ENCODE peak calls at places on chromosomes 2 and 18, in ten cellular contexts. S, X, E, F, A, D, V, C, Q and N are unnamed samples.

GRCh38 chr2:36451512-36451911 is 95.9 kb downstream of the CRIM1 start:
- DNase-seq in A (no peak), S (no peak), F (peak; percentile 85), C (no peak), E (no peak), Q (no peak), D (no peak), V (no peak), X (no peak), N (no peak)

GRCh38 chr2:11676640-11677039 is 6.6 kb upstream of the NTSR2 start:
- DNase-seq in A (no peak), C (peak; percentile 36), Q (no peak), V (no peak), D (no peak), X (no peak), S (no peak), F (no peak), E (no peak), N (no peak)

GRCh38 chr18:33231474-33232317 is 208.8 kb downstream of the CCDC178 start:
- DNase-seq in C (peak; percentile 67), A (peak; percentile 61), F (peak; percentile 75), D (peak; percentile 71), S (peak; percentile 20), E (peak; percentile 88), X (peak; percentile 77), V (peak; percentile 55), Q (peak; percentile 84), N (peak; percentile 16)

GRCh38 chr2:100596465-100596864 is 33.7 kb downstream of the PDCL3 start:
- DNase-seq in C (no peak), X (no peak), Q (no peak), V (no peak), D (no peak), S (no peak), A (no peak), F (no peak), E (no peak), N (no peak)

GRCh38 chr2:172613035-172613434 is 57.1 kb downstream of the PDK1 start:
- DNase-seq in V (no peak), X (no peak), A (no peak), E (no peak), Q (no peak), C (no peak), S (no peak), D (no peak), F (peak; percentile 59), N (no peak)

GRCh38 chr2:216545359-216545758 is 46.7 kb downstream of the RPL37A start:
- DNase-seq in Q (no peak), V (no peak), D (peak; percentile 22), X (no peak), C (no peak), F (peak; percentile 86), S (no peak), A (no peak), E (no peak), N (no peak)

GRCh38 chr2:151862688-151863087 is 34.5 kb upstream of the ARL5A start:
- DNase-seq in A (no peak), C (no peak), V (no peak), Q (no peak), F (no peak), D (no peak), S (no peak), E (no peak), X (no peak), N (no peak)

GRCh38 chr2:215794829-215795546 is 218.4 kb downstream of the MREG start:
- DNase-seq in V (no peak), D (peak; percentile 56), Q (peak; percentile 54), A (no peak), F (peak; percentile 69), E (no peak), X (no peak), C (no peak), S (no peak), N (no peak)

GRCh38 chr2:15682354-15682753 is 90.7 kb downstream of the DDX1 start:
- DNase-seq in Q (no peak), X (no peak), D (no peak), F (no peak), S (no peak), E (no peak), V (no peak), A (no peak), C (no peak), N (no peak)

GRCh38 chr2:64866797-64867196 is 122.4 kb upstream of the SLC1A4 start:
- DNase-seq in X (no peak), D (no peak), S (peak; percentile 24), C (no peak), V (peak; percentile 39), E (no peak), F (peak; percentile 90), A (no peak), Q (no peak), N (peak; percentile 23)

GRCh38 chr2:240420206-240420899 is 15.1 kb upstream of the GPC1 start:
- DNase-seq in S (no peak), E (no peak), A (no peak), D (no peak), C (peak; percentile 50), X (no peak), V (no peak), Q (no peak), F (no peak), N (no peak)

GRCh38 chr2:210502997-210503621 is 26.6 kb upstream of the LANCL1 start:
- DNase-seq in F (peak; percentile 67), E (peak; percentile 21), S (peak; percentile 30), A (peak; percentile 44), C (no peak), Q (peak; percentile 65), X (peak; percentile 38), V (peak; percentile 66), D (peak; percentile 55), N (peak; percentile 52)
- H3K27ac ChIP-seq in F (no peak overlapping the region), E (no peak overlapping the region), S (no peak overlapping the region), A (no peak overlapping the region), C (no peak overlapping the region), Q (no peak overlapping the region), X (no peak overlapping the region), V (peak overlapping the region; percentile 94), D (no peak overlapping the region), N (peak overlapping the region; percentile 97)

GRCh38 chr2:136377423-136378382 is 259.8 kb upstream of the CXCR4 start:
- DNase-seq in V (no peak), X (peak; percentile 10), S (no peak), D (no peak), Q (peak; percentile 8), F (no peak), E (no peak), C (no peak), A (no peak), N (no peak)
- H3K27ac ChIP-seq in V (no peak overlapping the region), X (no peak overlapping the region), S (no peak overlapping the region), D (no peak overlapping the region), Q (no peak overlapping the region), F (no peak overlapping the region), E (no peak overlapping the region), C (no peak overlapping the region), A (no peak overlapping the region), N (no peak overlapping the region)

GRCh38 chr2:75594599-75594998 is 33.9 kb upstream of the EVA1A start:
- DNase-seq in S (no peak), D (no peak), F (no peak), V (no peak), Q (no peak), C (no peak), E (no peak), A (no peak), X (no peak), N (no peak)

GRCh38 chr2:75589344-75590105 is 28.8 kb upstream of the EVA1A start:
- DNase-seq in F (peak; percentile 62), D (no peak), S (no peak), A (no peak), Q (no peak), V (no peak), E (no peak), X (no peak), C (no peak), N (no peak)

GRCh38 chr2:75592028-75592427 is 31.3 kb upstream of the EVA1A start:
- DNase-seq in S (no peak), A (no peak), Q (no peak), C (no peak), F (peak; percentile 38), X (no peak), V (no peak), E (no peak), D (peak; percentile 38), N (no peak)

GRCh38 chr2:75595541-75596395 is 35.0 kb upstream of the EVA1A start:
- DNase-seq in V (no peak), F (peak; percentile 67), S (no peak), A (no peak), Q (no peak), E (no peak), C (no peak), D (peak; percentile 64), X (no peak), N (no peak)

DNA sequence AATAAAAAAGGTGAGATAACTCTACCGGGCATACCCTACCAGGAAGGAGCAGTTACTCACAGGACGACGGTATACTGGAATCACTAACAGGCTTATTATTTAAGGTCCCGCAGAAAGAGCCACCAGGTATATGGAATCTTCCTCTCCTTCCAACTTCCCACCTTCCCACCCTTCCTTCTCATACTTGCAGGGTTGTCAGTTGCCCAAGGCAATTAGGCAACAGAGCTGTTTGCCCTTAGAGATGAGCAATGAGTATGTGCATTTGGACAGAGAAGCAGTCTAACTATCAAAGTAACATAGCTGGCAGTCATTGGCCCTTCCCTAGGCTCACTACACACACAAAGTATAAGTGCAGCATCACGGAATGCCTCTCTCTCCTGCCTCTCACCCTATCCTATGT is 32.1 kb upstream of the EVA1A start:
- DNase-seq in V (no peak), X (no peak), S (no peak), C (no peak), F (no peak), Q (no peak), A (no peak), D (no peak), E (no peak), N (no peak)
- H3K27ac ChIP-seq in V (no peak overlapping the region), X (no peak overlapping the region), S (no peak overlapping the region), C (no peak overlapping the region), F (no peak overlapping the region), Q (no peak overlapping the region), A (no peak overlapping the region), D (no peak overlapping the region), E (no peak overlapping the region), N (no peak overlapping the region)

GRCh38 chr18:23258566-23259265 is 123.4 kb downstream of the CABLES1 start:
- DNase-seq in X (no peak), C (no peak), Q (no peak), D (peak; percentile 56), E (no peak), F (no peak), S (no peak), V (no peak), A (no peak), N (no peak)

GRCh38 chr18:23257153-23257552 is 121.9 kb downstream of the CABLES1 start:
- DNase-seq in F (no peak), D (no peak), V (no peak), A (no peak), C (no peak), S (no peak), Q (no peak), X (no peak), E (no peak), N (no peak)

GRCh38 chr18:23260932-23261590 is 125.8 kb downstream of the CABLES1 start:
- DNase-seq in Q (no peak), A (no peak), V (no peak), F (no peak), S (no peak), D (no peak), X (no peak), E (no peak), C (no peak), N (no peak)

GRCh38 chr18:23257686-23258565 is 122.6 kb downstream of the CABLES1 start:
- DNase-seq in S (no peak), V (no peak), X (no peak), A (no peak), Q (no peak), C (no peak), D (peak; percentile 33), E (no peak), F (peak; percentile 65), N (peak; percentile 38)

GRCh38 chr18:23259701-23260661 is 124.7 kb downstream of the CABLES1 start:
- DNase-seq in A (peak; percentile 62), D (peak; percentile 99), S (peak; percentile 66), Q (peak; percentile 73), V (peak; percentile 18), E (peak; percentile 73), F (peak; percentile 93), C (peak; percentile 87), X (peak; percentile 59), N (peak; percentile 20)
- H3K27ac ChIP-seq in A (peak overlapping the region; percentile 51), D (peak overlapping the region; percentile 87), S (peak overlapping the region; percentile 30), Q (peak overlapping the region; percentile 64), V (peak overlapping the region; percentile 17), E (peak overlapping the region; percentile 61), F (peak overlapping the region; percentile 93), C (peak overlapping the region; percentile 54), X (peak overlapping the region; percentile 79), N (no peak overlapping the region)